ENCODE peak calls at places on chromosomes 7 and 10, in six cellular contexts. L is activated T-helper 1 cell treated with anti-CD3 and anti-CD28 coated beads, Interleukin-12 subunit alpha, Interleukin-12 subunit beta, Interleukin-2, Interleukin-4 antibody, amounts not matched to agents 30 ng/mL and 10 ng/mL and 1 ng/mL, durations not matched to agents 14 hours and 24 hours and 36 hours; C is naive thymus-derived CD4-positive, alpha-beta T cell; N is heart left ventricle; U is GM13976; Y is NCI-H1105 treated with DMSO at 0.1 percent for 48 hours. I is an unnamed sample.

GRCh38 chr10:13672505-13672904 is 85.7 kb downstream of the PRPF18 start:
- DNase-seq in U (no peak), Y (peak), C (no peak), L (no peak), N (no peak), I (no peak)

GRCh38 chr7:107035446-107035845 is 9.1 kb upstream of the PRKAR2B start:
- DNase-seq in C (no peak), Y (no peak), L (no peak), U (no peak), N (no peak), I (no peak)

GRCh38 chr7:112271162-112271561 is 64.7 kb downstream of the ZNF277 start:
- DNase-seq in Y (no peak), L (no peak), U (no peak), N (no peak), C (no peak), I (no peak)

GRCh38 chr7:31099451-31100444 is 47.6 kb downstream of the ADCYAP1R1 start:
- DNase-seq in Y (no peak), C (no peak), U (no peak), L (no peak), N (no peak), I (no peak)

GRCh38 chr10:124995605-124996004 is 53.7 kb downstream of the ZRANB1 start:
- DNase-seq in N (no peak), Y (no peak), L (no peak), C (no peak), U (peak), I (no peak)

GRCh38 chr10:27908231-27908630 is 90.6 kb downstream of the ODAD2 start:
- DNase-seq in C (no peak), U (no peak), Y (peak), N (no peak), L (no peak), I (no peak)

GRCh38 chr10:62613429-62613828 is 191.1 kb upstream of the ADO start:
- DNase-seq in L (no peak), U (no peak), N (no peak), C (no peak), Y (no peak), I (no peak)

GRCh38 chr10:61452229-61452651 is 941 bp downstream of the TMEM26 start:
- DNase-seq in U (no peak), N (no peak), C (no peak), L (no peak), Y (no peak), I (no peak)

GRCh38 chr10:74058658-74059057 is 60.7 kb downstream of the VCL start:
- DNase-seq in Y (peak), U (no peak), N (no peak), C (peak), L (no peak), I (no peak)

GRCh38 chr7:132575336-132575986 is 809 bp downstream of the PLXNA4 start:
- DNase-seq in C (no peak), Y (peak), L (no peak), N (peak), U (peak), I (peak)

GRCh38 chr10:122962405-122962804 is 8.4 kb upstream of the C10orf88 start:
- DNase-seq in Y (no peak), C (no peak), N (no peak), U (no peak), L (no peak), I (no peak)

GRCh38 chr10:111113961-111114830 is 37.4 kb downstream of the ADRA2A start:
- DNase-seq in L (no peak), C (no peak), N (no peak), U (no peak), Y (no peak), I (no peak)

GRCh38 chr7:9149499-9150082 is 716.2 kb downstream of the NXPH1 start:
- DNase-seq in L (no peak), Y (no peak), U (no peak), N (no peak), C (no peak), I (no peak)

GRCh38 chr7:150867592-150867991 is 15.3 kb downstream of the AOC1 start:
- DNase-seq in Y (no peak), N (no peak), C (no peak), U (no peak), L (no peak), I (no peak)

GRCh38 chr7:16647435-16647960 is 1.5 kb downstream of the BZW2 start:
- DNase-seq in Y (peak), N (no peak), U (no peak), L (no peak), C (no peak), I (no peak)

GRCh38 chr7:2980406-2981102 is 63.1 kb downstream of the CARD11 start:
- DNase-seq in N (no peak), U (peak), Y (no peak), C (no peak), L (no peak), I (no peak)

GRCh38 chr7:123749537-123749857 is 694 bp upstream of the WASL start:
- DNase-seq in C (no peak), N (peak), Y (peak), L (no peak), U (no peak), I (no peak)

GRCh38 chr7:87934699-87935372 is 785 bp downstream of the ADAM22 start:
- DNase-seq in N (no peak), L (no peak), Y (peak), U (peak), C (peak), I (peak)